ENCODE peak calls at places on chromosomes 2 and 18, in four cellular contexts. W, S, B and X are unnamed samples.
A peak's percentile ranks its signal among the peaks of the same experiment; 100 is the strongest.

GRCh38 chr2:219681301-219682290 is 54.2 kb downstream of the SLC4A3 start:
- DNase-seq in W (no peak), S (no peak), B (no peak), X (no peak)

GRCh38 chr2:11699686-11700670 is 30.0 kb upstream of the NTSR2 start:
- DNase-seq in W (no peak), S (no peak), B (no peak), X (no peak)

GRCh38 chr2:131030478-131030971 is 62.7 kb downstream of the FAM168B start:
- DNase-seq in W (no peak), S (peak; percentile 28), B (no peak), X (no peak)

GRCh38 chr2:237490805-237491194 is 3.7 kb downstream of the MLPH start:
- DNase-seq in W (no peak), S (no peak), B (no peak), X (no peak)

GRCh38 chr2:16508061-16508851 is 157.4 kb downstream of the CYRIA start:
- DNase-seq in W (peak; percentile 57), S (peak; percentile 36), B (no peak), X (peak; percentile 41)

GRCh38 chr2:170525566-170525900 is 189.6 kb upstream of the SP5 start:
- DNase-seq in W (peak; percentile 48), S (peak; percentile 80), B (peak; percentile 93), X (peak; percentile 35)

GRCh38 chr2:177908182-177908581 is 164.4 kb downstream of the PDE11A start:
- DNase-seq in W (no peak), S (no peak), B (no peak), X (no peak)

GRCh38 chr18:58645398-58645797 is 16.5 kb upstream of the ALPK2 start:
- DNase-seq in W (no peak), S (no peak), B (no peak), X (no peak)

GRCh38 chr18:49018553-49018943 is 67.8 kb upstream of the SMAD7 start:
- DNase-seq in W (no peak), S (no peak), B (no peak), X (peak; percentile 13)

GRCh38 chr2:105283532-105283931 is 42.0 kb downstream of the GPR45 start:
- DNase-seq in W (no peak), S (no peak), B (no peak), X (no peak)

GRCh38 chr2:17813742-17814458 is 2.4 kb upstream of the MSGN1 start:
- DNase-seq in W (no peak), S (no peak), B (no peak), X (no peak)

GRCh38 chr2:132662742-132663141 is 7.3 kb downstream of the LYPD1 start:
- DNase-seq in W (no peak), S (no peak), B (no peak), X (no peak)

GRCh38 chr2:113692698-113693428 is 63.6 kb downstream of the SLC35F5 start:
- DNase-seq in W (no peak), S (no peak), B (no peak), X (no peak)

GRCh38 chr2:123958011-123958410 is 67.1 kb upstream of the CNTNAP5 start:
- DNase-seq in W (no peak), S (no peak), B (no peak), X (no peak)

GRCh38 chr2:172844021-172844420 is 108.4 kb downstream of the RAPGEF4 start:
- DNase-seq in W (no peak), S (no peak), B (no peak), X (no peak)

GRCh38 chr2:55581875-55582547 is 35.4 kb downstream of the PPP4R3B start:
- DNase-seq in W (no peak), S (no peak), B (peak; percentile 35), X (no peak)

GRCh38 chr18:58567453-58568196 is 61.3 kb downstream of the ALPK2 start:
- DNase-seq in W (no peak), S (no peak), B (no peak), X (no peak)

GRCh38 chr2:160392201-160392600 is 101.4 kb downstream of the RBMS1 start:
- DNase-seq in W (no peak), S (no peak), B (no peak), X (no peak)

GRCh38 chr2:144524190-144524957 is 4.5 kb upstream of the ZEB2 start:
- DNase-seq in W (peak; percentile 65), S (no peak), B (peak; percentile 70), X (no peak)

GRCh38 chr18:24244698-24245097 is 105.8 kb downstream of the CABYR start:
- DNase-seq in W (no peak), S (no peak), B (no peak), X (no peak)

GRCh38 chr2:214839464-214839863 is 30.0 kb upstream of the BARD1 start:
- DNase-seq in W (no peak), S (no peak), B (no peak), X (no peak)

GRCh38 chr18:48454146-48454796 is 45.1 kb upstream of the ZBTB7C start:
- DNase-seq in W (no peak), S (no peak), B (no peak), X (no peak)

GRCh38 chr2:201654611-201655384 is 11.5 kb upstream of the TMEM237 start:
- DNase-seq in W (no peak), S (no peak), B (no peak), X (no peak)

GRCh38 chr2:146701183-146701582 is 1143.6 kb upstream of the ACVR2A start:
- DNase-seq in W (no peak), S (no peak), B (no peak), X (no peak)

DNA sequence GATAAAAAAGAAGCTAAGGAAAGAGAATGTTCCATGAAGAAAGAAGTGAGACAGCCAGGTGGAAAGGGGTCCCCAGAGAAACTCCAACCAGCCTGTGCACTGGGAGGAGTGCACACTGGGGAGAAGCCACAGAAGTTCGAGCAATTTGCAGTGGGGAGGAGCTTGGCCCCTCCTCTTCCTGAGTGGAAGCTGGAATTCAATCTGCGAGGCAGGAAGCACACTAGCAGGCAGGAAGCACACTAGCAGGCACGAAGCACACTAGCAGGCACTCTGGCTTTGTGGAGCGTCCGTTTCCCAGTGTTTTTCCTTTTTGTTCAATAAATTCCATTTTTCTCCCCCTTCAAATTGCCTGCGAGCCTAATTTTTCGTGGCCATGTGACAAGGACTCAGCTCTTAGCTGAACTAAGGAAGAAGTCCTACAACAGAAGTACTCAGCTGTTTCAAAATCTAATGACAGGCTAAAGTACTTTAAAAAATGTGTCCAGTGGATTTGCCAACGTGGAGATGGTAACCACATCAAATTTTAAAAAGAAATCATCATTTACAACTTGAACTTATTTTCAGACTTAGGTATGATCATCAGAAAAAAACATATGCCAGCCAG is 21.4 kb upstream of the SPIRE1 start:
- DNase-seq in W (peak; percentile 63), S (peak; percentile 62), B (peak; percentile 65), X (peak; percentile 29)
- H3K27ac ChIP-seq in W (peak overlapping the region; percentile 83), S (peak overlapping the region; percentile 95), B (peak overlapping the region; percentile 80), X (peak overlapping the region; percentile 14)

GRCh38 chr2:217828336-217828735 is 174.5 kb downstream of the TNS1 start:
- DNase-seq in W (peak; percentile 40), S (no peak), B (no peak), X (no peak)

GRCh38 chr2:217830807-217831206 is 172.0 kb downstream of the TNS1 start:
- DNase-seq in W (no peak), S (no peak), B (no peak), X (no peak)

GRCh38 chr2:217831306-217831705 is 171.5 kb downstream of the TNS1 start:
- DNase-seq in W (no peak), S (no peak), B (no peak), X (no peak)

GRCh38 chr2:217829420-217829819 is 173.4 kb downstream of the TNS1 start:
- DNase-seq in W (peak; percentile 30), S (no peak), B (no peak), X (no peak)

GRCh38 chr2:217830061-217830460 is 172.7 kb downstream of the TNS1 start:
- DNase-seq in W (no peak), S (no peak), B (no peak), X (no peak)
- H3K27ac ChIP-seq in W (peak overlapping the region; percentile 77), S (peak overlapping the region; percentile 33), B (peak overlapping the region; percentile 37), X (no peak overlapping the region)

DNA sequence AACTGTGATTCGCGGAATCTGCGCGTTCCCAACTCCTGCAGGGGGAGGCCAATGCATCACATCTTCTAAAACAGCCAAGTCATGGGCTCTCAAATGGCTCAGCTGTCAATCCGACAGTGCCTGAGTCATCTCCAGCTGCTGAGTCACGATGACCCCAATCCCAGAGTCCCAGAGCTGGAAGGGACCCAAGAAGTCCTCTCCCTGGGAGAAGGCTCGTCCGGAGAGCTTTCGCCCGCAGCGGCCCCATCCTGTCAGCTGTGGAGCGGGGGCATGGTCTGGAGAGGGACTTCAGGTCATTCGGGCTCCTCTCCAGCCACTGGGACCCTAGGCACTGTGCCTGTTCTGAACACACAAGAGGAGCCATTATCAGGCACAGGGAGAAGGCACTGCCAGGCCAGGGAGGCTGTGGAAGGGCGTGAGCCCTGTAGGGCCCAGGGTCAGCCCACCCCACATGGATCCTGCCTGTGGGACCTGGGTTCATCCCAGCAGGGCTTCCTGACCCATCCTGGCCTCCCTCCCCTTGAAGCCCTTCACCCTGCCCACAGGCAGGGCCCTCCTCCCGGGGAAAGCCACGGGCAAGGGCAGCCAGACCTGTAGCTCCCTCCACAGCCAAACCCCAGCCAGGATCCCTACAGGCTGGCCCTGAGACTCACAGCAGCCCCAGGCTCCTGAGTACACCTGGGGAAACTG is 47.6 kb upstream of the GPC1 start:
- DNase-seq in W (peak; percentile 40), S (peak; percentile 46), B (peak; percentile 57), X (peak; percentile 63)
- H3K27ac ChIP-seq in W (no peak overlapping the region), S (no peak overlapping the region), B (peak overlapping the region; percentile 15), X (no peak overlapping the region)

GRCh38 chr2:109355192-109355843 is 226.3 kb downstream of the SH3RF3 start:
- DNase-seq in W (no peak), S (no peak), B (no peak), X (no peak)
- H3K27ac ChIP-seq in W (no peak overlapping the region), S (no peak overlapping the region), B (no peak overlapping the region), X (no peak overlapping the region)

GRCh38 chr2:137924019-137924418 is 40.3 kb upstream of the HNMT start:
- DNase-seq in W (no peak), S (no peak), B (no peak), X (no peak)
- H3K27ac ChIP-seq in W (no peak overlapping the region), S (no peak overlapping the region), B (no peak overlapping the region), X (no peak overlapping the region)

DNA sequence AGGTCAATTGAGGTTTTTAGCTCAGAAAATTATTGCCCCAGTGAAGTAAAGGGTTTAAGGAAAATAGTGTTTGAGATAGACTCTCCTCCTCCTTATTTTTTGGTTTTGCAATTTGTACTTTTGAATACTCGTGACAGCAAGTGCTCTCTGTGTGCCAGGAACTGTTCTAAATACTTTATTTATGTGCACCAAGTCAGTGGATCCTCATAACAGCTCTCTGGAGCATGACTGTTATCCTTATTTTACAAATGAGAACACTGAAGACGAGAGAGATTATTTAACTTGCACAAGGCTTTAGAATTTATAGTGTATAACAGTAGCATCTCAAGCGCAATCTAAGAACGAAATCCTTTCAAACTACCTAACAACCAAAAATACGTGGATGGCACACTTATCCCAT is 24.7 kb downstream of the BABAM2 start:
- DNase-seq in W (no peak), S (no peak), B (peak; percentile 47), X (no peak)
- H3K27ac ChIP-seq in W (peak overlapping the region; percentile 38), S (no peak overlapping the region), B (peak overlapping the region; percentile 70), X (no peak overlapping the region)